ENCODE peak calls at places on chromosomes 4 and X, in five cellular contexts. B is BE2C; N is fibroblast of lung; V is CD8-positive, alpha-beta T cell; A is brain microvascular endothelial cell. D is an unnamed sample.

GRCh38 chrX:17682259-17682658 is 55.0 kb upstream of the SCML1 start:
- DNase-seq in B (no peak), N (no peak), V (no peak), A (no peak), D (no peak)

GRCh38 chr4:75289843-75290616 is 224.2 kb downstream of the RCHY1 start:
- DNase-seq in B (no peak), N (peak; percentile 4), V (no peak), A (peak; percentile 9), D (peak; percentile 27)

GRCh38 chr4:110130578-110131358 is 67.6 kb downstream of the ELOVL6 start:
- DNase-seq in B (no peak), N (no peak), V (no peak), A (peak; percentile 18), D (no peak)

GRCh38 chrX:41723305-41723704 is 676 bp upstream of the GPR82 start:
- DNase-seq in B (no peak), N (peak; percentile 45), V (no peak), A (no peak), D (no peak)

GRCh38 chr4:15729910-15730533 is 27.2 kb downstream of the BST1 start:
- DNase-seq in B (no peak), N (peak; percentile 60), V (no peak), A (peak; percentile 40), D (peak; percentile 63)

GRCh38 chr4:87026795-87027495 is 92.1 kb downstream of the AFF1 start:
- DNase-seq in B (no peak), N (no peak), V (no peak), A (no peak), D (peak; percentile 66)

GRCh38 chrX:79408623-79409322 is 41.6 kb upstream of the ITM2A start:
- DNase-seq in B (no peak), N (no peak), V (no peak), A (no peak), D (no peak)

GRCh38 chr4:175970734-175971133 is 94.9 kb upstream of the WDR17 start:
- DNase-seq in B (no peak), N (no peak), V (no peak), A (no peak), D (no peak)

GRCh38 chr4:113837397-113837796 is 75.9 kb upstream of the CAMK2D start:
- DNase-seq in B (no peak), N (peak; percentile 93), V (no peak), A (peak; percentile 50), D (peak; percentile 26)

GRCh38 chr4:71472946-71473345 is 134.1 kb downstream of the SLC4A4 start:
- DNase-seq in B (no peak), N (peak; percentile 49), V (no peak), A (peak; percentile 65), D (no peak)

GRCh38 chr4:175531405-175532091 is 280.5 kb downstream of the GPM6A start:
- DNase-seq in B (no peak), N (peak; percentile 58), V (no peak), A (peak; percentile 72), D (no peak)

GRCh38 chr4:173242466-173243250 is 74.0 kb downstream of the GALNT7 start:
- DNase-seq in B (no peak), N (no peak), V (no peak), A (no peak), D (no peak)

GRCh38 chr4:87114245-87115062 is 106.0 kb downstream of the KLHL8 start:
- DNase-seq in B (peak; percentile 28), N (no peak), V (no peak), A (no peak), D (no peak)

GRCh38 chrX:16312761-16313623 is 145.7 kb downstream of the MAGEB17 start:
- DNase-seq in B (no peak), N (no peak), V (no peak), A (no peak), D (no peak)

GRCh38 chr4:124970011-124970410 is 257.5 kb upstream of the ANKRD50 start:
- DNase-seq in B (no peak), N (peak; percentile 59), V (no peak), A (peak; percentile 37), D (no peak)

DNA sequence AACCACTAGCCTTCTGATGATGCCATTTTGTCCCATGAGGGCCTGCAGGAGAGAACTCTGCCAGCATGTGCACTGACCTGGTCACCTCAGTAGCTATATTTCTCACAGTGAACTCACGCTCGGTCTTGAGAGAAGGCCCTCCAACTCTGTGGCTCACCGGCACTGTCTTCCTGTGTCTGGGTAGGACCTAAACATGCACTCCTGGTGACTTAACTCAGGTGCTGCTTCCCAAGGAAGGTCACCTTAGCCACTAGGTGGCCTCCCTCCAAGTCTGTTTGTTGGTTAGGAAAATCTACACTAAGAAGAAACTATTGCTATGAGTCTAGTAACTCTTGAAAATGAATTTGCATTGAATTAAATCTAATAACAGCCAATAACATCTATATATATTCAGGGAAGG is 24.8 kb downstream of the TLR10 start:
- DNase-seq in B (no peak), N (no peak), V (no peak), A (no peak), D (no peak)
- TF ChIP-seq CTCF in B (peak; percentile 38), N (no peak), V (no peak), A (peak; percentile 52), D (peak; percentile 61)

DNA sequence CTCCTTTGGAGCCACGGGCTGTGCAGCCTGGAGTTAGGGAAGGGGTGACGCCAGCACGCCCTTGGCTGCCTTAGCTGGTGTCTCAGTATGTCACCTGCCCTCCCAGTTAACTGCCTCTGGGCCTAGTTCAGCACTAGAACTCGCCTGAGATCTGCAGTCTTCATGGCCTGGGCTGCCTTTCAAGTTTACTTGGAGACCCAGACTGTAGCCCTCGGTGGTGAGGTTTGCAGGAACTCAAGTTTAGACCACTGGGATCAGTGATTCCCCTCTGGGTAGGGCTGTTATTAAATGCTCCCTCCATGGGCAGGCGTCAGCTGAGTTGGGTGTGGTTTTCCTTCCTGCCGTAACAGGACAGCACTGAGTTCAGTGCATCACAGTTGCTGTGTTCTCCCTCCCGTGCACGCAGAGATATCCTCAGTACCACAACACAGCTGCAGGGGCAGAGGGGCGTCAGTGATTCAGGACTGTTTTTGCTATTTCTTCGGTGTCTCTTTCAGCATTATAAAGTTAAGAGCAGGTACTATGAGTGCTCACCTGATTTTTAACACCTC is 30.5 kb downstream of the PLAC8 start:
- DNase-seq in B (no peak), N (no peak), V (peak; percentile 61), A (no peak), D (no peak)
- TF ChIP-seq CTCF in B (no peak), N (no peak), V (peak; percentile 65), A (no peak), D (no peak)

DNA sequence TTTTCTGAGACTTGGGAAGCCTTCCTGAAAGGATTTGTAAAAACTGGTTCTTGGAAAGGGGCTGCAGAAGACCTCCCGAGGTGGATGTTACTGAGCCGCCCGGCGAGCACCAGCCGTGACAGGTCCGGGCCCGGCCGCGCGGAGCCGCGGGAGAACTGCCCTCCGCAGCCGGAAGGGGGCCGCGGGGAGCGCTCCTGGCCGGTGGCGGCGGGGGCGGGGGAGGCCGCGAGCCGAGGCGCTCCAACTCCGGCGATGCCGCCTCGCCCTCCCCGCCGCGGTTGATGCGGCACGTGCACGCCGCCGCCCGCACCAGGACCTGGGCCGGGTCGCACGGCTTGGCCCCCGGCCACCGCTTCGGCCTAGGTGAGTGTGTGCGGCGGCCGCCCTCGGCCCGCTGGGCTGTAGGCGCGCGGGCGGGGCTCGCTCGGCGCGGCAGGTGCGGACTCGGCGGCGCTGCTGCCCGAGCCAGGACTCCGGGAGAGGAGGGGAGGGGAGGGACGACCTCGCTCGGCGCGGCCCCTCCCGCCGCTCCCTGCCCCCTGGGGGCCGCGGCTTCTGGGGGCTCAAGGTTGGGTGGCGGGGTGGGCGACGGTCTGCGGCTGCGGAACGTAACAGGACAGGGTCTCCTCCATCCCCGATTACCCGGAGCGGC is 1.7 kb downstream of the SPRY1 start:
- DNase-seq in B (peak; percentile 75), N (peak; percentile 67), V (peak; percentile 80), A (peak; percentile 50), D (peak; percentile 78)
- TF ChIP-seq CTCF in B (peak; percentile 13), N (peak; percentile 25), V (peak; percentile 49), A (peak; percentile 45), D (peak; percentile 62)

DNA sequence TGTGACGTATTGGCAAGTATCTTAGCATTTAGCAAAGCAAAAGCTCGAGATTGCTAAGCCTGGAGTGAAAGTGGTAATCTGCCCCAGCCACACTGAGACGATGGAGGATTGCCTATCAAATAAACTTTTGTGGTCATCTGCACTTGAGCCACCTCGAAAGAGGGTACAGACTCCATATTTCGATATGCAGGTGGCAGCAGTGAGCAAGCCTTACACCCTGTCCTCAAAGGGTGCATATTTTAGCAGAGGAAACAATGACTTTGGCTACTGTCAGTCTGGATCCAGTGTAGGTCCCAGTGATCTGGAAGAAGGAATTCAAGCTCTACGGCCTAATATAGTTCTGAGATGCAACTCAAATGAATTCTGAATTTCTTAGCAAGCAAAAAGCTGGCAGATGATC is 153.9 kb downstream of the ATG4A start:
- DNase-seq in B (no peak), N (no peak), V (no peak), A (no peak), D (no peak)
- TF ChIP-seq CTCF in B (peak; percentile 2), N (no peak), V (no peak), A (no peak), D (peak; percentile 4)